ENCODE peak calls at places on chromosomes 13 and 19, in ten cellular contexts. W, M, F, O, Z, B, N, P, Y and U are unnamed samples.

GRCh38 chr13:71629167-71629566 is 237.8 kb downstream of the DACH1 start:
- DNase-seq in W (no peak), M (no peak), F (no peak), O (no peak), Z (no peak), B (no peak), N (no peak), P (no peak), Y (no peak), U (no peak)

GRCh38 chr13:79581870-79582315 is 100.9 kb downstream of the NDFIP2 start:
- DNase-seq in W (peak), M (peak), F (no peak), O (peak), Z (no peak), B (no peak), N (no peak), P (no peak), Y (peak), U (no peak)

GRCh38 chr19:16288544-16288943 is 36.1 kb upstream of the KLF2 start:
- DNase-seq in W (no peak), M (no peak), F (no peak), O (no peak), Z (no peak), B (no peak), N (no peak), P (no peak), Y (no peak), U (no peak)

GRCh38 chr19:13841339-13842293 is 35.3 kb upstream of the NANOS3 start:
- DNase-seq in W (no peak), M (no peak), F (no peak), O (no peak), Z (no peak), B (no peak), N (peak), P (no peak), Y (peak), U (no peak)

GRCh38 chr13:98721825-98722510 is 30.5 kb downstream of the SLC15A1 start:
- DNase-seq in W (no peak), M (no peak), F (no peak), O (no peak), Z (no peak), B (no peak), N (no peak), P (no peak), Y (no peak), U (no peak)

GRCh38 chr19:17127671-17128070 is 52.1 kb downstream of the MYO9B start:
- DNase-seq in W (no peak), M (no peak), F (no peak), O (no peak), Z (no peak), B (no peak), N (no peak), P (no peak), Y (no peak), U (no peak)

GRCh38 chr13:20188649-20189553 is 3.8 kb downstream of the GJB2 start:
- DNase-seq in W (no peak), M (peak), F (peak), O (no peak), Z (no peak), B (no peak), N (peak), P (no peak), Y (peak), U (no peak)

GRCh38 chr13:40559915-40560314 is 106.5 kb downstream of the FOXO1 start:
- DNase-seq in W (no peak), M (no peak), F (no peak), O (no peak), Z (no peak), B (no peak), N (no peak), P (no peak), Y (no peak), U (no peak)

GRCh38 chr19:42269518-42270345 is 680 bp downstream of the CIC start:
- DNase-seq in W (no peak), M (no peak), F (no peak), O (no peak), Z (no peak), B (no peak), N (peak), P (no peak), Y (no peak), U (no peak)

GRCh38 chr19:55563261-55563690 is 17.4 kb downstream of the ZNF579 start:
- DNase-seq in W (no peak), M (no peak), F (no peak), O (no peak), Z (no peak), B (no peak), N (no peak), P (no peak), Y (no peak), U (no peak)

GRCh38 chr13:95317037-95317989 is 16.1 kb upstream of the ABCC4 start:
- DNase-seq in W (no peak), M (no peak), F (peak), O (no peak), Z (no peak), B (no peak), N (no peak), P (no peak), Y (no peak), U (no peak)

GRCh38 chr13:39417643-39418042 is 185.3 kb downstream of the LHFPL6 start:
- DNase-seq in W (peak), M (peak), F (no peak), O (no peak), Z (peak), B (no peak), N (no peak), P (no peak), Y (peak), U (peak)

GRCh38 chr19:39830406-39830805 is 3.6 kb downstream of the DYRK1B start:
- DNase-seq in W (no peak), M (no peak), F (no peak), O (no peak), Z (no peak), B (no peak), N (no peak), P (no peak), Y (no peak), U (no peak)

GRCh38 chr19:19399733-19400438 is 5.6 kb upstream of the GATAD2A start:
- DNase-seq in W (peak), M (no peak), F (no peak), O (no peak), Z (no peak), B (no peak), N (no peak), P (no peak), Y (no peak), U (no peak)

GRCh38 chr13:97306646-97307045 is 84.5 kb downstream of the MBNL2 start:
- DNase-seq in W (peak), M (no peak), F (no peak), O (no peak), Z (no peak), B (no peak), N (no peak), P (no peak), Y (no peak), U (no peak)

GRCh38 chr13:21670006-21670882 is 629 bp upstream of the FGF9 start:
- DNase-seq in W (peak), M (peak), F (peak), O (no peak), Z (peak), B (no peak), N (peak), P (peak), Y (peak), U (peak)

GRCh38 chr19:32566246-32566830 is 14.7 kb upstream of the PDCD5 start:
- DNase-seq in W (peak), M (no peak), F (no peak), O (no peak), Z (no peak), B (no peak), N (no peak), P (no peak), Y (no peak), U (no peak)

GRCh38 chr19:16931306-16931705 is 42.5 kb downstream of the F2RL3 start:
- DNase-seq in W (no peak), M (no peak), F (no peak), O (no peak), Z (no peak), B (no peak), N (no peak), P (no peak), Y (no peak), U (no peak)

GRCh38 chr19:29001006-29001921 is 211.7 kb downstream of the UQCRFS1 start:
- DNase-seq in W (no peak), M (no peak), F (no peak), O (no peak), Z (no peak), B (no peak), N (no peak), P (no peak), Y (no peak), U (no peak)

GRCh38 chr13:75468602-75469001 is 13.4 kb downstream of the TBC1D4 start:
- DNase-seq in W (no peak), M (no peak), F (no peak), O (no peak), Z (no peak), B (no peak), N (no peak), P (no peak), Y (no peak), U (no peak)

GRCh38 chr19:35901055-35901644 is 810 bp upstream of the NFKBID start:
- DNase-seq in W (peak), M (no peak), F (no peak), O (no peak), Z (no peak), B (no peak), N (no peak), P (no peak), Y (no peak), U (no peak)

GRCh38 chr13:67650471-67650870 is 420.3 kb upstream of the PCDH9 start:
- DNase-seq in W (no peak), M (no peak), F (no peak), O (no peak), Z (no peak), B (no peak), N (no peak), P (no peak), Y (no peak), U (no peak)

GRCh38 chr13:33328691-33329090 is 43.1 kb upstream of the STARD13 start:
- DNase-seq in W (no peak), M (no peak), F (no peak), O (no peak), Z (no peak), B (no peak), N (no peak), P (no peak), Y (no peak), U (no peak)

GRCh38 chr13:108044929-108045328 is 170.4 kb downstream of the LIG4 start:
- DNase-seq in W (no peak), M (peak), F (no peak), O (no peak), Z (no peak), B (no peak), N (no peak), P (no peak), Y (no peak), U (no peak)

GRCh38 chr19:46970815-46971214 is 48.8 kb upstream of the NPAS1 start:
- DNase-seq in W (peak), M (no peak), F (no peak), O (no peak), Z (no peak), B (no peak), N (no peak), P (no peak), Y (no peak), U (no peak)
- H3K27ac ChIP-seq in W (peak), M (no peak), F (no peak), O (no peak), Z (no peak), B (no peak), N (no peak), P (no peak), Y (no peak), U (no peak)

DNA sequence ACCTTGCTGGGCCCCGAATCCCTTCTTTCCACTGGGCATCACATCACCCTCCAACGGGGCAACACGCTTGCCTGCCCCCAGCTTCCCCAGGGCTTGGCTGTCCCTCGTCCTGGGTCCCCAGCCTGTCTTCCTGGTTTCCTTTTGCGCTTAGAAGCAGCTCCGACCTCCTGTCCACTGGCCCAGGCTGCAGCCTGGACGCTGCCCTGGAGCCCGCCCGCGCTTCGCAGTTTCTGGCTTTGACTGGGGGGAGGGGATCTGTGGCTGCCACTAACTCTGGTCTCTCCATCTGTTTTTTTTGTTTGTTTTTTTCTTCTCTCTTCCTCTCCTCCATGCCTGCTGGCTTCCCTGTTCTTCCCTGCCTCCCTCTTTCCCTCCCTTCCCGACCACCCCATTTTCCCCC is 11.7 kb upstream of the ILF3 start:
- DNase-seq in W (no peak), M (no peak), F (peak), O (no peak), Z (no peak), B (no peak), N (no peak), P (no peak), Y (no peak), U (no peak)
- H3K27ac ChIP-seq in W (no peak), M (peak), F (no peak), O (no peak), Z (peak), B (no peak), N (no peak), P (no peak), Y (peak), U (peak)

GRCh38 chr19:44741841-44742352 is 6.6 kb upstream of the BCL3 start:
- DNase-seq in W (peak), M (peak), F (peak), O (peak), Z (no peak), B (peak), N (peak), P (peak), Y (peak), U (peak)
- H3K27ac ChIP-seq in W (peak), M (no peak), F (peak), O (peak), Z (no peak), B (peak), N (peak), P (peak), Y (no peak), U (peak)

GRCh38 chr13:37106642-37107041 is 1.2 kb upstream of the CSNK1A1L start:
- DNase-seq in W (no peak), M (peak), F (no peak), O (no peak), Z (no peak), B (no peak), N (no peak), P (no peak), Y (no peak), U (no peak)

GRCh38 chr13:37107868-37108267 is 2.4 kb upstream of the CSNK1A1L start:
- DNase-seq in W (no peak), M (no peak), F (no peak), O (no peak), Z (no peak), B (no peak), N (no peak), P (no peak), Y (no peak), U (no peak)

GRCh38 chr13:37109080-37109678 is 3.7 kb upstream of the CSNK1A1L start:
- DNase-seq in W (peak), M (peak), F (no peak), O (no peak), Z (peak), B (no peak), N (no peak), P (no peak), Y (no peak), U (no peak)

GRCh38 chr13:37102896-37103295 is 2.6 kb downstream of the CSNK1A1L start:
- DNase-seq in W (no peak), M (no peak), F (no peak), O (no peak), Z (no peak), B (no peak), N (no peak), P (no peak), Y (no peak), U (no peak)

DNA sequence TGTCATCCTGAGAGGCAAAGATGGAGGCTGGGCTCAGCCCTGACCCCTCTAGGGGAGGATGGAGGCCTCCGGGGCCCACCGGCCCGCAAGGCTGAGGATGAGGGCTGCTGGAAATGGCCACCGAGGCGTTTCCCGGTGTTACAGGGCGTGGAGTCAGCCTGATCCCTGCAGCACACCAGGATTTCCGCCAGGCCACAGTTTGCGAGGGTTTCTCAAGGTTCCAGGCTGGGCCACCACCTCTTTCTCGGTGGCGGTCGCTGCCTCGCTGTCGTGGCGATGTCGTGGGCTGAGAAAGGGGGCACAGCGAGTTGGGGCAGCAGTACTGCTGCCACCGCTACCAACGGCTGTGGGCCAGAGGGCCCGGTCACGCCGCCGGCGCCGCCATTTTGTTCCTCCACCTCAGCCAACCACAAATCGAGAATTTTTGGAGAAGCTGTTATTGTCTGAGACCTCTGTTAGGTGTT is at the start of gene CSNK1A1L:
- DNase-seq in W (no peak), M (no peak), F (no peak), O (no peak), Z (no peak), B (no peak), N (no peak), P (no peak), Y (no peak), U (no peak)
- H3K27ac ChIP-seq in W (no peak), M (no peak), F (no peak), O (no peak), Z (no peak), B (no peak), N (no peak), P (no peak), Y (no peak), U (no peak)

GRCh38 chr19:9171393-9171991 is 7.3 kb upstream of the OR7D2 start:
- DNase-seq in W (no peak), M (no peak), F (no peak), O (no peak), Z (no peak), B (no peak), N (no peak), P (no peak), Y (no peak), U (no peak)

GRCh38 chr19:9178901-9179300 is at the start of gene OR7D2:
- DNase-seq in W (no peak), M (no peak), F (no peak), O (no peak), Z (no peak), B (no peak), N (no peak), P (no peak), Y (no peak), U (no peak)

GRCh38 chr19:9175326-9175725 is 3.5 kb upstream of the OR7D2 start:
- DNase-seq in W (no peak), M (no peak), F (no peak), O (no peak), Z (no peak), B (no peak), N (no peak), P (no peak), Y (no peak), U (no peak)
- H3K27ac ChIP-seq in W (no peak), M (no peak), F (no peak), O (no peak), Z (no peak), B (no peak), N (no peak), P (no peak), Y (no peak), U (no peak)

DNA sequence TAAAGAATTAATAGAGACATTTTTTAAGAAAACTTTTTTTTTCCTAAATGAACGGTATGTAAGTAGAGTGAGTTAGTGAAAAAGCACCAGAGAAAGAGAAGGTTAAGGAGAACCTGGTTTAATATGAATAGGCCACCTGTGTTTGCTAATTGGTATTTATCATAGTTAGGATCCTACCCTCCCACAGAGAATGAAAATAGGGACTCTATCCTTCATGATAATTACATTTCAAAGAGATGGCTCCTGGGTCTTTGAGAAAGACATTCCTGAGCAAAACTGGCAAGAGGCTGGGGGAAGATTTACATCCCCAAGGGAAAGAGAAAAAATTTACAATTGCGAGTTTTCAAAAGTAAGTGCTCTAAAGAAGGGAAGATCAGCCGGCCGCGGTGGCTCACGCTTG is 1284.5 kb downstream of the SLITRK1 start:
- DNase-seq in W (no peak), M (peak), F (no peak), O (no peak), Z (peak), B (no peak), N (no peak), P (no peak), Y (peak), U (no peak)
- H3K27ac ChIP-seq in W (no peak), M (peak), F (no peak), O (no peak), Z (no peak), B (no peak), N (no peak), P (no peak), Y (no peak), U (no peak)

DNA sequence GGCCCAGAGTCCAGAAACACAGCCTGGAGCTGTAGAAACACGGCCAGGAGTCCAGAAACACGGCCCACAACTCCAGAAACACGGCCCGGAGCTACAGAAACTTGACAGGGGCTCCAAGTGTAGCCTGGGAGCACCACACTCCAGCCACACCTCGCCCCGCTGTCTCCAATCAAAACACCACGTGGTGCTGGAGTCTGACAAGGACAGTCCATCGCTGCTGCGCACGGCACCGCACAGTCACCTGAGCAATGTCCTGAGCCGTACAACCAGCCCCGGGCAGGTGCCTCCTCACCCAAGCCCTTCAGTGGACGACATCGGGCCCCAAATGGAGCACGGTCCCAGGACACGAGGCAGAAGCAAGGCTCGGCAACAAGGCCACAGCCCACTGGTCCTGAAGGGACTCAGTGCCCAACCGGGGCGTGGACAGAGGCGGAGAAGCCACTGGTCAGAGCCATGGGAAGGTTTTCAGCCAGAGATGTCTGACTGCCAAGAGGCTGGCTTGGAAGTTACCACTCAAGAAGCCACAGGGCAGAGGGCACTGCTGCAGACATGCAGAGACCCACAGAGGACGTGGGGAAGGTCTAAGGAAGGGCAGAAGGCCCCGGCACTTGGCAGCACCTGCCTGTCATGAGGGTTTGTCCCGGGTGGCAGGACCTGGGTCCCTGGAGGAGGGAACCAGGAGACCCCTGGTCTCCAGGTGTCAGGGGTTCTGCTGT is 19.7 kb upstream of the PLPP2 start:
- DNase-seq in W (no peak), M (no peak), F (no peak), O (no peak), Z (no peak), B (no peak), N (no peak), P (no peak), Y (no peak), U (no peak)
- H3K27ac ChIP-seq in W (no peak), M (no peak), F (no peak), O (no peak), Z (no peak), B (no peak), N (no peak), P (no peak), Y (no peak), U (peak)

DNA sequence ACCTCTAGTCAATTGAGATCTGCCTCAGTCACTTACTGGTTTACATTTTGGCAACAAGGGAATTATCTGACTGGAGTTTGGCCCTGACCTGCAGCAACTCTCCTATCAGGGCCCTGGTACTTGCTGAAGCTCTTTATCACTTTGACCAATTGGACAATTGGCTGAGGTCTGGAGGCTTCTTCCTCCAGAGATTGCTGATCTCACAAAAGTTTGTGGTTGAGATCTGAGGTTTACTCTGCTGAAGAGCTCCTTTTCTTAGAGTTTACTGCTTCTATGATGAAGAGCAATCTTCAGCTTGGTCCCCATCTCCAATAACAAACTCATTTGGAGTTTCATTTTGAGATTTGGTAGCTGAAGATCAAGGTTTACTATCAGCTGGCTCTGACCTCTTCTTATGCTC is 276.9 kb upstream of the SGCG start:
- DNase-seq in W (no peak), M (no peak), F (no peak), O (no peak), Z (no peak), B (no peak), N (no peak), P (no peak), Y (no peak), U (no peak)
- H3K27ac ChIP-seq in W (no peak), M (no peak), F (no peak), O (no peak), Z (no peak), B (no peak), N (no peak), P (no peak), Y (no peak), U (no peak)